ENCODE peak calls at places on chromosomes 2 and 18, in four cellular contexts. One of them, this sample, is unnamed.

GRCh38 chr2:121873870-121874269 is 118.4 kb downstream of the TSN start:
- DNase-seq in iPS-NIHi11: peak; percentile 38
- DNase-seq in activated T-helper 1 cell treated with Interleukin-2 at 50 U/mL for 16 hours: no peak
- DNase-seq in LoVo: no peak
- DNase-seq in this sample: no peak

GRCh38 chr18:332721-333513 is 65.1 kb upstream of the THOC1 start:
- DNase-seq in iPS-NIHi11: no peak
- DNase-seq in activated T-helper 1 cell treated with Interleukin-2 at 50 U/mL for 16 hours: no peak
- DNase-seq in LoVo: no peak
- DNase-seq in this sample: peak; percentile 15

GRCh38 chr2:158610059-158610458 is 153.3 kb downstream of the PKP4 start:
- DNase-seq in iPS-NIHi11: no peak
- DNase-seq in activated T-helper 1 cell treated with Interleukin-2 at 50 U/mL for 16 hours: no peak
- DNase-seq in LoVo: no peak
- DNase-seq in this sample: no peak

GRCh38 chr2:202084265-202084664 is 11.2 kb downstream of the KIAA2012 start:
- DNase-seq in iPS-NIHi11: peak; percentile 32
- DNase-seq in activated T-helper 1 cell treated with Interleukin-2 at 50 U/mL for 16 hours: no peak
- DNase-seq in LoVo: no peak
- DNase-seq in this sample: peak; percentile 27

GRCh38 chr2:190069936-190070696 is 7.6 kb upstream of the MSTN start:
- DNase-seq in iPS-NIHi11: peak; percentile 17
- DNase-seq in activated T-helper 1 cell treated with Interleukin-2 at 50 U/mL for 16 hours: no peak
- DNase-seq in LoVo: peak; percentile 65
- DNase-seq in this sample: peak; percentile 45

GRCh38 chr2:102735431-102736130 is 26.2 kb upstream of the TMEM182 start:
- DNase-seq in iPS-NIHi11: no peak
- DNase-seq in activated T-helper 1 cell treated with Interleukin-2 at 50 U/mL for 16 hours: no peak
- DNase-seq in LoVo: no peak
- DNase-seq in this sample: peak; percentile 6

GRCh38 chr2:152847067-152847466 is 128.6 kb downstream of the ARL6IP6 start:
- DNase-seq in iPS-NIHi11: no peak
- DNase-seq in activated T-helper 1 cell treated with Interleukin-2 at 50 U/mL for 16 hours: no peak
- DNase-seq in LoVo: no peak
- DNase-seq in this sample: peak; percentile 83

GRCh38 chr2:56444339-56444738 is 260.5 kb downstream of the CCDC85A start:
- DNase-seq in iPS-NIHi11: no peak
- DNase-seq in activated T-helper 1 cell treated with Interleukin-2 at 50 U/mL for 16 hours: no peak
- DNase-seq in LoVo: peak; percentile 75
- DNase-seq in this sample: no peak

GRCh38 chr2:67015681-67016080 is 381.5 kb upstream of the ETAA1 start:
- DNase-seq in iPS-NIHi11: peak; percentile 18
- DNase-seq in activated T-helper 1 cell treated with Interleukin-2 at 50 U/mL for 16 hours: no peak
- DNase-seq in LoVo: no peak
- DNase-seq in this sample: no peak

GRCh38 chr2:16153754-16154035 is 213.3 kb downstream of the MYCN start:
- DNase-seq in iPS-NIHi11: no peak
- DNase-seq in activated T-helper 1 cell treated with Interleukin-2 at 50 U/mL for 16 hours: no peak
- DNase-seq in LoVo: no peak
- DNase-seq in this sample: no peak

GRCh38 chr2:60498176-60499081 is 55.0 kb downstream of the BCL11A start:
- DNase-seq in iPS-NIHi11: no peak
- DNase-seq in activated T-helper 1 cell treated with Interleukin-2 at 50 U/mL for 16 hours: no peak
- DNase-seq in LoVo: no peak
- DNase-seq in this sample: no peak

GRCh38 chr2:179771791-179772190 is 89.6 kb downstream of the ZNF385B start:
- DNase-seq in iPS-NIHi11: no peak
- DNase-seq in activated T-helper 1 cell treated with Interleukin-2 at 50 U/mL for 16 hours: no peak
- DNase-seq in LoVo: no peak
- DNase-seq in this sample: no peak

This sample was measured in astrocyte.